ENCODE peak calls at places on chromosomes 5 and 9, in ten cellular contexts. X is adrenal gland, G is gastrocnemius medialis, Z is astrocyte of the cerebellum, I is right atrium auricular region, S is left ventricle myocardium inferior, F is body of pancreas, Y is IMR-90, V is A549, M is foreskin fibroblast. N is an unnamed sample.

GRCh38 chr9:93118863-93119702 is 15.0 kb downstream of the NINJ1 start:
- DNase-seq in X (peak), G (no peak), Z (no peak), I (no peak), S (peak), F (peak), Y (no peak), V (no peak), M (no peak), N (no peak)

GRCh38 chr5:56330167-56330566 is 97.0 kb upstream of the ANKRD55 start:
- DNase-seq in X (no peak), G (no peak), Z (no peak), I (no peak), S (no peak), F (no peak), Y (no peak), V (no peak), M (no peak), N (no peak)

GRCh38 chr5:62931551-62931950 is 352.9 kb downstream of the LRRC70 start:
- DNase-seq in X (no peak), G (no peak), Z (no peak), I (no peak), S (no peak), F (no peak), Y (no peak), V (no peak), M (no peak), N (no peak)

GRCh38 chr5:173753307-173754168 is 134.6 kb upstream of the CPEB4 start:
- DNase-seq in X (peak), G (peak), Z (no peak), I (no peak), S (peak), F (no peak), Y (peak), V (no peak), M (peak), N (no peak)

GRCh38 chr9:18796871-18797270 is 236.1 kb downstream of the SAXO1 start:
- DNase-seq in X (no peak), G (no peak), Z (no peak), I (no peak), S (no peak), F (no peak), Y (no peak), V (no peak), M (no peak), N (no peak)

GRCh38 chr9:9222730-9223129 is 1390.1 kb downstream of the PTPRD start:
- DNase-seq in X (no peak), G (no peak), Z (no peak), I (no peak), S (no peak), F (no peak), Y (no peak), V (no peak), M (no peak), N (no peak)

GRCh38 chr9:120878188-120879130 is 1.5 kb upstream of the PHF19 start:
- DNase-seq in X (no peak), G (no peak), Z (no peak), I (no peak), S (no peak), F (no peak), Y (no peak), V (no peak), M (no peak), N (no peak)

GRCh38 chr5:126462239-126463014 is 39.2 kb downstream of the GRAMD2B start:
- DNase-seq in X (peak), G (no peak), Z (no peak), I (no peak), S (no peak), F (no peak), Y (peak), V (no peak), M (peak), N (peak)

GRCh38 chr9:137025120-137025966 is 2.7 kb downstream of the ABCA2 start:
- DNase-seq in X (peak), G (no peak), Z (no peak), I (no peak), S (no peak), F (peak), Y (no peak), V (no peak), M (peak), N (no peak)

GRCh38 chr5:178576591-178577351 is 13.4 kb downstream of the COL23A1 start:
- DNase-seq in X (no peak), G (no peak), Z (no peak), I (peak), S (no peak), F (no peak), Y (no peak), V (no peak), M (no peak), N (no peak)
- H3K4me3 ChIP-seq in X (no peak), G (no peak), Z (peak), I (peak), S (peak), F (no peak), Y (no peak), V (no peak), M (no peak), N (no peak)

DNA sequence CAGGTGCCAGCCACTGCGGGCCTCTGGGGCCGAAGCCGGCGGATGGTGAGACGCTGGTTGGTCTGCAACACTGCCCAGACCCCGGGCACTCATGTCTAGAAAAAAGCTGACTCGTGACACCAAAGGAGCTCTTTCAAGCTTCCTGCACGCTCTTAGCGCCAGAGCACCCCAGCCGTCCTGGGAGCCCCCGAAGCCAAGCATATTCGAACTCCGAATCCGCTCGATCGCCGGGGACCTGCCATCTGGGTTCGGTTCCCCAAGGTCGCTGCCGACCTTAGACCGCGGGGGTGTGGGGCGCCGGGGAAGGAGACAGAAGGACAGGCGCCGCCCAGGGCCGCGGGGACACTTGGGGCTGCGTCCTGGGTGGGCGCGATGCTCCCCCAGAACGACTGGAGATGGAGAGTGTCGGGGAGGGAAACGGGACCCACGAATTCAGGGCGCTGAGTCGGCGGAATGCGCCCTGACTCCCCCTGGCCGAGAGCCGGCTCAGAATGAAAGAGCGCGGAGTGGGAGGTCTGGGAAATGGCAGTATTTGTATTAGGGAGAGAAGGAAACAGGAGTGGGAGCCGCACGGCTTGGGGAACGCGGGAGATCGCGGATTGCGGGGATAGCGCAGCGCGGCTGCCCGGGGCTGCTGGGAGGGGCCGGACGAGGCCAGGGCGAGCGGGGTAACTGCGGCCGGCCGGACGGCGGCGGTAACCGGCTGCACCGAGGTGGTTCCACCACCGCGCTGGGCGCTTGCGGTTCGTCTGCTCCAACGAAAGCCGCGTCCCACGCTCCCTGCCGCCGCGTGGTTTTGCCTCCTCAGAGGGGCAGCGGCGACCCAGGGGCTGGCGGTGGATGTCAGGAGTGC is 20.1 kb upstream of the MARCHF6 start:
- DNase-seq in X (peak), G (no peak), Z (no peak), I (peak), S (peak), F (peak), Y (peak), V (peak), M (peak), N (no peak)
- TF ChIP-seq CTCF in X (no peak), G (no peak), Z (peak), I (peak), S (peak), F (peak), Y (no peak), V (no peak), M (no peak), N (no peak)

DNA sequence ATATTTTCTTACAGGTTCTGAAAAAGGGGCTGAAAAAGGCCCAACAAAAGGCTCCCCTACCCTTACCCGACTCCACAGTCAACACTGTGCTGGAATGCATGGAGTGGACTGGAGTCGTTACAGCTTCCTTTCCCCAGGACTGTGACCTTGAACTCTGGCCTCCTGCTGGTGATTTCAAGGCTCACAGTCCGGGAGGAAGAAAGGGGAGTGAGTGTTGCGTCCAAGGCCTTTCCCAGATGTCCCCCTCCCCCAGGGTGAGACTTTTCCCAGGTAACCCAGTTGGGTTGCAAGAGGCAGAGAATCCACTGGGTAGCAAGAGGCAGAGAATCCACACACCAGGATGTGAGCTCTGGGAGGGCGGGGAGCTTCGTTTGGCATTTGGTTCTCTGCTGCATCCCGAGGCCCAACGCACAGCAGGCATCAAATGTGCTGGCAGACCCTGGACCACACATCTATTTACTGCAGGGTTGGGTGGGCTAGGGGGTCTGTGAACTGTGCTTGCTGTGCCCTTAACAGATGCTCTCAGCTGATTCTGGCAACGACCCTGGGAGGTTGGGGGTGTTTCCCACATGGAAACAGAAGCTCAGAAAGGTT is 37.5 kb downstream of the FABP6 start:
- DNase-seq in X (no peak), G (no peak), Z (no peak), I (no peak), S (no peak), F (no peak), Y (no peak), V (no peak), M (no peak), N (no peak)
- H3K4me3 ChIP-seq in X (no peak), G (no peak), Z (no peak), I (no peak), S (no peak), F (no peak), Y (no peak), V (no peak), M (no peak), N (no peak)

GRCh38 chr5:141100243-141100805 is at the start of gene PCDHB3:
- DNase-seq in X (no peak), G (no peak), Z (no peak), I (no peak), S (peak), F (peak), Y (peak), V (no peak), M (peak), N (peak)
- TF ChIP-seq CTCF in X (no peak), G (no peak), Z (no peak), I (no peak), S (peak), F (no peak), Y (peak), V (no peak), M (peak), N (no peak)

DNA sequence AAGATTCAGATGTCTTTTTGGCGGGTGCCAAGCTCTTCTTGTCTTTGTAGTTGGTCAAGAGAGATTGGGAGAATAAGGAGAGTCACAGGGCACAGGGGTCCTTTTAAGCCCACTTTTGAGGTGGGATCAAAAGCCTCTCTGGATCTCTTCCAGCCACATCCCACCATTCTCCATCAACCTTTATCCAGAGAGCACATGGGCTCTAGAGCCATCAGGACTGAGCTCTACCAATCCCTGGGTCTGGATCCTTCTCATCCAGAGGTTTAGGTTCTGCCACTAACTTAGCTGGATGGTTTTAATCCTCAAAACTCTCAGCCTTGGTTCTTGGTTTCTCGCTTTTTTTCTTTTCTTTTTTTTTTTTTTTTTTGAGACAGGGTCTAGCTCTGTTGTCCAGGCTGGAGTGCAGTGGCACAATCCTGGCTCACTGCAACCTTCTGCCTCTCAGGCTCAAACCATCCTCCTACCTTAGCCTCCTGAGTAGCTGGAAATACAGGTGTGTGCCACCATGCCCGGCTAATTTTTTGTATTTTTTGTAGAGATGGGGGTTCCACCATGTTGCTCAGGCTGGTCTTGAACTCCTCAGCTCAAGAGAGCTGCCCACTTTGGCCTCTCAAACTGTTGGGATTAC is 44.6 kb upstream of the MATR3 start:
- DNase-seq in X (no peak), G (no peak), Z (no peak), I (no peak), S (no peak), F (no peak), Y (no peak), V (no peak), M (no peak), N (no peak)
- H3K4me3 ChIP-seq in X (no peak), G (no peak), Z (no peak), I (no peak), S (no peak), F (no peak), Y (no peak), V (no peak), M (no peak), N (no peak)

GRCh38 chr5:31470608-31471007 is 61.3 kb downstream of the DROSHA start:
- DNase-seq in X (peak), G (no peak), Z (no peak), I (peak), S (peak), F (peak), Y (peak), V (no peak), M (peak), N (peak)
- TF ChIP-seq CTCF in X (no peak), G (no peak), Z (no peak), I (no peak), S (no peak), F (no peak), Y (no peak), V (no peak), M (no peak), N (no peak)

GRCh38 chr9:12753931-12754330 is 20.9 kb upstream of the LURAP1L start:
- DNase-seq in X (no peak), G (no peak), Z (no peak), I (no peak), S (no peak), F (no peak), Y (no peak), V (no peak), M (no peak), N (no peak)
- H3K4me3 ChIP-seq in X (no peak), G (no peak), Z (no peak), I (no peak), S (no peak), F (no peak), Y (no peak), V (no peak), M (no peak), N (no peak)

GRCh38 chr9:22528485-22528884 is 81.9 kb downstream of the DMRTA1 start:
- DNase-seq in X (no peak), G (no peak), Z (peak), I (no peak), S (no peak), F (no peak), Y (peak), V (no peak), M (peak), N (peak)
- TF ChIP-seq CTCF in X (no peak), G (peak), Z (peak), I (no peak), S (peak), F (no peak), Y (peak), V (peak), M (peak), N (peak)

GRCh38 chr9:76567086-76567485 is 108.1 kb downstream of the GCNT1 start:
- DNase-seq in X (no peak), G (no peak), Z (no peak), I (no peak), S (no peak), F (no peak), Y (no peak), V (no peak), M (peak), N (peak)

GRCh38 chr9:76572205-76572550 is 113.2 kb downstream of the GCNT1 start:
- DNase-seq in X (no peak), G (no peak), Z (no peak), I (no peak), S (no peak), F (no peak), Y (no peak), V (no peak), M (no peak), N (no peak)

GRCh38 chr9:76571288-76572204 is 112.6 kb downstream of the GCNT1 start:
- DNase-seq in X (no peak), G (no peak), Z (no peak), I (no peak), S (no peak), F (no peak), Y (no peak), V (no peak), M (peak), N (peak)

GRCh38 chr9:76574171-76574767 is 115.3 kb downstream of the GCNT1 start:
- DNase-seq in X (no peak), G (no peak), Z (no peak), I (no peak), S (no peak), F (peak), Y (no peak), V (no peak), M (peak), N (peak)

DNA sequence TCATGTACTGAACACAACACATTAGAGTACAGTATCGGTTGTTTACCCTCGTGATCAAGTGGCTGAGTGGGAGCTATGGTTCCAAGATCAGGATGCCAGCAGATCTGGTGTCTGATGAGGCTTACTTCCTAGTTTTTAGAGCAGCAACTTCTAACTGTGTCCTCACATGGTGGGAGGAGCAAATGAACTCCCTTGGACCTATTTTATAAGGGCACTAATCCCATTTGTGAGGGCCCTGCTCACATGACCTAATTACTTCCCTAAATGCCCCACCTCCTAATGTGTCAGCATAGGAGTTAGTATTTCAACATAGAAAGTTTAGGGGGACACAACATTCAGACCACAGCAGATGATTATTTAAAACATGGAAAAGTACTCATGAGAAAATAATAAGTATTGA is 111.8 kb downstream of the GCNT1 start:
- DNase-seq in X (no peak), G (no peak), Z (no peak), I (no peak), S (no peak), F (no peak), Y (no peak), V (no peak), M (no peak), N (no peak)
- H3K4me3 ChIP-seq in X (no peak), G (no peak), Z (no peak), I (no peak), S (no peak), F (no peak), Y (no peak), V (no peak), M (no peak), N (no peak)

N was measured in fibroblast of the aortic adventitia.